ENCODE peak calls at places on chromosomes 6 and 20, in four cellular contexts. P is heart right ventricle, J is osteocyte, Q is GM06990. H is an unnamed sample.

GRCh38 chr20:53768329-53768728 is 174.7 kb upstream of the ZNF217 start:
- DNase-seq in P (no peak), J (no peak), Q (no peak), H (no peak)

GRCh38 chr6:123091091-123091895 is 95.3 kb downstream of the CLVS2 start:
- DNase-seq in P (no peak), J (no peak), Q (no peak), H (no peak)

GRCh38 chr6:156250593-156250992 is 526.6 kb upstream of the ARID1B start:
- DNase-seq in P (no peak), J (no peak), Q (no peak), H (no peak)

GRCh38 chr6:21972516-21972915 is 324.3 kb downstream of the PRL start:
- DNase-seq in P (no peak), J (no peak), Q (no peak), H (no peak)

GRCh38 chr20:58131111-58131510 is 97.3 kb downstream of the ANKRD60 start:
- DNase-seq in P (peak), J (peak), Q (no peak), H (peak)

GRCh38 chr6:37827603-37828265 is 8.2 kb downstream of the ZFAND3 start:
- DNase-seq in P (no peak), J (no peak), Q (no peak), H (no peak)

GRCh38 chr6:43444036-43444435 is 11.3 kb downstream of the DLK2 start:
- DNase-seq in P (no peak), J (no peak), Q (no peak), H (peak)

GRCh38 chr6:33206027-33206863 is 1.8 kb downstream of the HSD17B8 start:
- DNase-seq in P (no peak), J (no peak), Q (no peak), H (peak)

GRCh38 chr6:170485159-170485558 is 67.9 kb downstream of the PSMB1 start:
- DNase-seq in P (no peak), J (no peak), Q (no peak), H (no peak)

GRCh38 chr6:33082702-33083101 is 6.9 kb downstream of the HLA-DPB1 start:
- DNase-seq in P (no peak), J (no peak), Q (no peak), H (peak)

GRCh38 chr6:154861825-154862224 is 128.6 kb downstream of the SCAF8 start:
- DNase-seq in P (no peak), J (no peak), Q (no peak), H (no peak)

GRCh38 chr20:32672982-32673727 is 586 bp downstream of the C20orf203 start:
- DNase-seq in P (no peak), J (no peak), Q (peak), H (no peak)

GRCh38 chr20:47758517-47759450 is 26.5 kb downstream of the SULF2 start:
- DNase-seq in P (no peak), J (no peak), Q (no peak), H (no peak)

GRCh38 chr6:3646616-3647362 is 104.7 kb downstream of the PXDC1 start:
- DNase-seq in P (no peak), J (peak), Q (no peak), H (no peak)

DNA sequence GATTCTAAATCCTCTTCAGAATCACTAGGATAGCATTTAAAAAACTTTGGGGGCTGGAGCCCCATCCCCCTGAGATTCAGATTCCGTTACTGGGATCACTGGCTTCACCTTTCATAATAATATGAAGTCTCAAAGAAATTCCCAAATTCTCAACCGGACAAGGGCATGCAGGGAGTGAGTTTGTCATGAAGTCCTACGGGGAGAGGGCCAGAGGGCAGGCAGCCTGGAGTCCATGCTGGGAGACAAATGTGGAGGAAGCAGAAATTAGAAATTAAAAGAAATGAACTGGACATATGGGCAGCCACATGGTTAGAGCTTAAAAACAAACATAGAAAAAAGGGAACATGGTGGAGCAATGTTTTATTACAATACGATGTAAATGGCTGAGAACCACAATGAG is 142.5 kb downstream of the CEBPB start:
- DNase-seq in P (no peak), J (no peak), Q (no peak), H (no peak)
- TF ChIP-seq CTCF in P (no peak), J (no peak), Q (no peak), H (no peak)

DNA sequence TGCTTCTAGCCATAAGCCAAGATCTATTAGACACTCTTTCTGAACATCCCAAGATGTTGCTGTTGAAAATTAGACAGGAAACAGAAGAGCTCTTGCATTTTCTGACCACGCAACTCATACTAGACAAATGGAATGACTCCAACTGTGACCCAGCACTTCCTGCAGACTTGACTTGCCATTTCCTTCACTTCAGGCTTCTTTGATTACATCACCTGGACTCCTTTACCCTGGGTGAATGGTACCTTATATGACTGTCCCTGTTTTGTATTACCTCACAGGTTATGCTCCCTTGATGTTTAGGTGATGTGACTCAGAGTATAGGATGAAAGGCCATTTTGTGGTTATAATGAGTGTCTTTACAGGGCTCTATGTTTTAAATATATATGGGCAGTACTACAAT is 236.1 kb downstream of the BMP2 start:
- DNase-seq in P (no peak), J (no peak), Q (no peak), H (no peak)
- TF ChIP-seq CTCF in P (no peak), J (no peak), Q (no peak), H (no peak)

GRCh38 chr20:38935285-38935684 is 9.1 kb downstream of the FAM83D start:
- DNase-seq in P (no peak), J (no peak), Q (no peak), H (peak)
- TF ChIP-seq CTCF in P (peak), J (peak), Q (no peak), H (peak)

DNA sequence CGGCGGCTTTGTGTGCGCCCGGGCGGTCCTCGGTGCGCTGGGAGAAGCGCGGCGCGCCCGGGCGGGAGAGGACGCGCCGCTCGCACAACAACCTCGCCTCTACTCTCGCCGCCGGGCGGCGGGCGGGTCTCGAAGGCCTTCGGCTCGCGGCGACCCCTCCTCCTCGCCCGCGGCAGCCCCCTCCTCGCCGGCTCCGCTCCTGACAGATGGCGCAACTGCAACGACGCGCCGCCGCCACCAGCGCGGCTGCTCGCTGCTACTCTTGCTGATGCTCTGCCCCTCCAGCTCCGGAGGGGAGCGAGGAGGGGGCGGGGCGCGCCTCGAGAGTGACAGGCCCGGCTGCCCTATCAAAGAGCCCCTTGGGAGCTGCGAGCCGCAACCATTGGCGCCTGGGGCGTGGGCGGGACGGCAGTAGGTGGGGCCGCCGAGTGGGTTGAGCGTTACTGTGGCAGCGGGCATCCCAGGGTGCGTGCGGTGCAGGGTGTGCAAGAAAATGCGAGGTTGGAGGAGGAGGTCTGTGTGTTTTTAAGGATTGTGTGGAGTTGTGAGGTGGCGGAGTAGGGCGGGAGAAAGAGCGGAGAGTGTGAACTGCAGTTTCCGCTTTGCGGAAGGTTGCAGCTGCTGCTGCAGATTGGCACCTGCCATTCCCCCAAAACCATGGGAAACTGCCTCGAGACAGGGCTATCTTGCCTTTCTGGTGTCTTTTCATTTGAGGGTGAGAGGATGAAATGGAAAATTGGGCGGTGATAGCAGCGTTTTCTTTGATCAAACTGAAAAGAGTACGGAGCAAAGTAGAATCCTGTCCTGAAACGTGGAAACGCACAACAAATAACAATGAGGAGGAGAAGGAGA is at the start of gene FYN:
- DNase-seq in P (peak), J (peak), Q (peak), H (peak)
- TF ChIP-seq CTCF in P (peak), J (peak), Q (peak), H (peak)

DNA sequence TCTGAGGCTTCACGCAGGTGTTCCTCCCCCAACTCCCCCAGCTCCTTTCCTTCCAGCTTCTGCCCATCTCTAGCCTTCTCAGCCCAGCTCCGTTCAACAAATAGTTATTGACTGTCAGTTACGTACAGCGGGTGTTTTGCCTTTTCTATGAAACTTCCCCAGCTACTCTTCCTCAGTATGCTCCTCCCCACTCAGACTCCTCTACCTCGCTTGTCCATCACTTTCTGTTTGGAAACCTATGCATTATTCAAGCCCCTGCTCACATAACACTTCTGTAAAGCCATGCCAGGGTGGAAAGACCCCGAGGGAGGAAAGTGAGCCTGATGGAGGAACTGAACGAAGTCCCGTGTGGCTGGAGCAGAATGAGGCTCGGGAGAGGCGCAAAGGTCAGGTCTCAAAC is 44.2 kb upstream of the NR2E1 start:
- DNase-seq in P (no peak), J (no peak), Q (no peak), H (no peak)
- TF ChIP-seq CTCF in P (no peak), J (no peak), Q (no peak), H (no peak)

GRCh38 chr6:28607990-28608389 is 82.3 kb downstream of the GPX5 start:
- DNase-seq in P (no peak), J (no peak), Q (no peak), H (no peak)

GRCh38 chr6:28603920-28604319 is 78.2 kb downstream of the GPX5 start:
- DNase-seq in P (no peak), J (no peak), Q (no peak), H (no peak)

GRCh38 chr6:28609672-28610071 is 84.0 kb downstream of the GPX5 start:
- DNase-seq in P (no peak), J (no peak), Q (no peak), H (no peak)

DNA sequence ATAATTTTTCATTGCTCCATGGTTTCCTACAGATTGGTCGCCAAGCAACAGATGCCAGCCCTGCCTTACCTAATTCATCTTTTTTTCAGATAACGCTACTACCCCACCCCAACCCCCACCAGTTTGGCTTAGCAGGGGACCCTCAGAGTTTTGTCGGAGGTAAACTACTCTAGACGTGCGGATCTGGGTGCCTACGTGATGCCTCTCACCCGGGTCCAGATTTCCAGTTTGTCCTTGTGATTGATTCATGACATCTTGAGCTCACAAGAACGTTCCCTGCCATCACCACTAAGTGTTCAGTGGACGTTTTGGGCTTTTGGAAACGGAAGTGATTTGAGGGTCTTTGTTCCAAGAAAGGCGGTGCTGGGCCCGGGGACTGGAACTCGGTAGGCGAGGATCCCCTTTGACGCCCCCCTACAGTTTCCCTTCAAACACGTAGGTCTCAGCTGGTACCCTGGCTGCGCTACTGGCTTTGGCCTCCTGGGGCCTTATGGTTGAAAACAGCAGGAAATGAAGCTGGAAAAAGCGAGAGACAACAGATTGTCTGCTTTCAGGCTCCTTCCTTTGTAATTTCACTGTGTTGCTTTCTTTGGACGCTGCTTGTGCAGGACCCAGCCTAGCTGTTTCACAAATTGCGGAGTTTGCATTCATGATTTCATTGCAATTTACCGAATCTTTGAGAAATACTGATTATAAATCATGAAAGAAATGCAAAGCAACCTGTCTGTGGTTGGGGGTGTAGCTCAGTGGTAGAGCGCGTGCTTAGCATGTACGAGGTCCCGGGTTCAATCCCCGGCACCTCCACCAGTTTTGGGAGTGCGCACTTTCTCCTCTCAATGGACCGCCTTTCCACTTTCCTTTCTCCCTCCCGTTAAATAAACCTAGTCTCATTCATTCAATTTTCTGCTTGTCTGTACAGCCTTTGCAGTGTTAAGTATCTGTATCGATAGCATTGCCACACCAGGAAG is 81.0 kb downstream of the GPX5 start:
- DNase-seq in P (no peak), J (peak), Q (peak), H (peak)
- TF ChIP-seq CTCF in P (no peak), J (peak), Q (peak), H (peak)

GRCh38 chr6:104984831-104985230 is 27.9 kb downstream of the LIN28B start:
- DNase-seq in P (no peak), J (no peak), Q (no peak), H (no peak)
- TF ChIP-seq CTCF in P (no peak), J (no peak), Q (no peak), H (no peak)